ENCODE peak calls at places on chromosomes 2 and 18, in six cellular contexts. O, F, T, U, X and N are unnamed samples.

GRCh38 chr18:56124186-56124585 is 514.2 kb downstream of the TXNL1 start:
- DNase-seq in O (no peak), T (no peak), X (no peak), U (no peak), F (no peak), N (no peak)

GRCh38 chr2:200812122-200813022 is 662 bp downstream of the BZW1 start:
- DNase-seq in X (peak; percentile 40), U (peak; percentile 48), O (peak; percentile 92), F (peak; percentile 78), T (peak; percentile 69), N (peak; percentile 52)

GRCh38 chr2:36238126-36238525 is 117.5 kb upstream of the CRIM1 start:
- DNase-seq in T (no peak), O (peak; percentile 4), F (no peak), U (no peak), X (no peak), N (no peak)

GRCh38 chr2:135132314-135132713 is 80.2 kb downstream of the RAB3GAP1 start:
- DNase-seq in O (no peak), X (no peak), F (no peak), U (no peak), T (no peak), N (no peak)

GRCh38 chr2:160353166-160353565 is 140.4 kb downstream of the RBMS1 start:
- DNase-seq in O (no peak), F (no peak), U (no peak), T (no peak), X (no peak), N (no peak)

GRCh38 chr2:222900354-222900753 is 39.5 kb downstream of the ACSL3 start:
- DNase-seq in U (peak; percentile 84), X (no peak), O (no peak), T (no peak), F (no peak), N (no peak)

GRCh38 chr2:26696352-26696816 is 3.9 kb downstream of the KCNK3 start:
- DNase-seq in U (peak; percentile 49), O (no peak), F (no peak), T (no peak), X (no peak), N (no peak)

GRCh38 chr18:58670561-58671121 is 624 bp upstream of the MALT1 start:
- DNase-seq in T (no peak), X (no peak), U (no peak), F (no peak), O (peak; percentile 58), N (no peak)

GRCh38 chr18:58785171-58785805 is 79.4 kb upstream of the ZNF532 start:
- DNase-seq in F (no peak), O (no peak), U (peak; percentile 94), X (no peak), T (no peak), N (no peak)

GRCh38 chr2:121903037-121903689 is 147.7 kb downstream of the TSN start:
- DNase-seq in T (no peak), X (no peak), F (no peak), U (no peak), O (peak; percentile 32), N (no peak)

GRCh38 chr18:45505497-45506206 is 109.6 kb upstream of the SLC14A2 start:
- DNase-seq in F (no peak), U (peak; percentile 83), O (peak; percentile 69), T (no peak), X (no peak), N (no peak)

GRCh38 chr18:11148655-11149440 is 521 bp downstream of the PIEZO2 start:
- DNase-seq in T (no peak), U (no peak), F (no peak), O (peak; percentile 43), X (no peak), N (peak; percentile 26)

GRCh38 chr18:78073275-78073674 is 823.6 kb downstream of the GALR1 start:
- DNase-seq in O (peak; percentile 66), X (no peak), U (peak; percentile 39), F (no peak), T (no peak), N (no peak)

GRCh38 chr18:75811156-75811555 is 383.7 kb upstream of the SMIM21 start:
- DNase-seq in X (no peak), F (no peak), O (no peak), T (no peak), U (peak; percentile 18), N (no peak)

GRCh38 chr18:58570360-58571064 is 58.4 kb downstream of the ALPK2 start:
- DNase-seq in T (no peak), F (no peak), U (peak; percentile 26), X (no peak), O (no peak), N (no peak)